ENCODE peak calls at places on chromosomes 12 and 14, in four cellular contexts. Q is K562, Z is HepG2, D is GM12878. H is an unnamed sample.

GRCh38 chr12:6533653-6534157 is 612 bp upstream of the GAPDH start:
- DNase-seq in Z (peak), Q (peak), D (no peak), H (peak)

GRCh38 chr12:10179871-10180270 is 1.0 kb downstream of the TMEM52B start:
- DNase-seq in Z (no peak), D (no peak), Q (no peak), H (no peak)

GRCh38 chr12:32755051-32755653 is 545 bp downstream of the YARS2 start:
- DNase-seq in Q (peak), Z (peak), D (peak), H (peak)

GRCh38 chr12:80195737-80196136 is 96.4 kb downstream of the OTOGL start:
- DNase-seq in Z (no peak), Q (no peak), D (no peak), H (no peak)

GRCh38 chr12:66144796-66145754 is 14.5 kb upstream of the LLPH start:
- DNase-seq in D (no peak), Q (no peak), Z (peak), H (peak)

GRCh38 chr12:122908915-122909314 is 13.0 kb upstream of the VPS37B start:
- DNase-seq in Q (no peak), Z (no peak), D (no peak), H (no peak)

GRCh38 chr14:76964695-76965094 is 63.8 kb downstream of the IRF2BPL start:
- DNase-seq in Q (no peak), Z (no peak), D (no peak), H (no peak)

GRCh38 chr14:95389471-95390011 is 69.8 kb upstream of the CLMN start:
- DNase-seq in Z (no peak), Q (no peak), D (no peak), H (no peak)

GRCh38 chr12:11881835-11882234 is 188.9 kb upstream of the BCL2L14 start:
- DNase-seq in Q (no peak), Z (peak), D (no peak), H (no peak)

GRCh38 chr12:2054091-2055018 is 1.6 kb downstream of the CACNA1C start:
- DNase-seq in Q (no peak), D (no peak), Z (no peak), H (no peak)

GRCh38 chr14:75401356-75401755 is 26.5 kb upstream of the JDP2 start:
- DNase-seq in Z (no peak), Q (no peak), D (no peak), H (no peak)

GRCh38 chr12:80702889-80703605 is 4.4 kb upstream of the MYF6 start:
- DNase-seq in Q (no peak), Z (peak), D (peak), H (no peak)

GRCh38 chr12:45214739-45215418 is 1.0 kb upstream of the ANO6 start:
- DNase-seq in Q (no peak), Z (no peak), D (no peak), H (no peak)

GRCh38 chr12:116370004-116370404 is 92.5 kb upstream of the MED13L start:
- DNase-seq in Q (no peak), Z (no peak), D (no peak), H (no peak)

GRCh38 chr14:41606249-41607118 is at the start of gene LRFN5:
- DNase-seq in Z (no peak), D (no peak), Q (peak), H (peak)

GRCh38 chr14:102544745-102545460 is 35.3 kb upstream of the ANKRD9 start:
- DNase-seq in Q (no peak), Z (peak), D (no peak), H (no peak)

GRCh38 chr12:118591-118990 is 52.0 kb downstream of the IQSEC3 start:
- DNase-seq in D (no peak), Q (no peak), Z (no peak), H (no peak)

GRCh38 chr12:29187756-29188155 is 38.7 kb downstream of the FAR2 start:
- DNase-seq in Z (no peak), Q (no peak), D (no peak), H (no peak)

GRCh38 chr14:100584056-100585031 is 2.9 kb downstream of the BEGAIN start:
- DNase-seq in Z (no peak), Q (peak), D (no peak), H (no peak)

GRCh38 chr12:131112016-131112415 is 158.3 kb downstream of the ADGRD1 start:
- DNase-seq in Z (no peak), Q (no peak), D (no peak), H (no peak)

DNA sequence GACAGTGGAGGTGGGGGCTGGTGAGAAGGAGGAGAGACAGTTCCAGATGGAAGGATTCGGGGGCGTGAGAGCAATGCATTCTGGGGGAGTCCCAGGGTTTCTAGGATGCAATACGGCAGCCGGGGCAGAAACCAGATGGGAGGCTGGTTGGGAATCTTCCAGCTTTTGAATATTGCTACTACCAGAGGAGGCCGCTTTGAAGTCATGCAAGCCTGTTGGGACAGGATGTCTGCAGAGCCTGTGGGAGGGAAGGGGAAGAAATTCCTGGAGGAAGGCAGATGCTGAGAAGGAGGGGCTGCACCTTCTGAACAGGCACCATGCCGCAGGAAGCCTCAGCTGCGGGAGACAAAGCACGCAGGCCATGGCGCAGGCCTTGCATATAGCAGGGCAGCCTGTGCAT is 105.4 kb downstream of the APAF1 start:
- DNase-seq in D (no peak), Z (no peak), Q (no peak), H (no peak)
- TF ChIP-seq BHLHE40 in D (no peak), Z (no peak), Q (no peak), H (no peak)

DNA sequence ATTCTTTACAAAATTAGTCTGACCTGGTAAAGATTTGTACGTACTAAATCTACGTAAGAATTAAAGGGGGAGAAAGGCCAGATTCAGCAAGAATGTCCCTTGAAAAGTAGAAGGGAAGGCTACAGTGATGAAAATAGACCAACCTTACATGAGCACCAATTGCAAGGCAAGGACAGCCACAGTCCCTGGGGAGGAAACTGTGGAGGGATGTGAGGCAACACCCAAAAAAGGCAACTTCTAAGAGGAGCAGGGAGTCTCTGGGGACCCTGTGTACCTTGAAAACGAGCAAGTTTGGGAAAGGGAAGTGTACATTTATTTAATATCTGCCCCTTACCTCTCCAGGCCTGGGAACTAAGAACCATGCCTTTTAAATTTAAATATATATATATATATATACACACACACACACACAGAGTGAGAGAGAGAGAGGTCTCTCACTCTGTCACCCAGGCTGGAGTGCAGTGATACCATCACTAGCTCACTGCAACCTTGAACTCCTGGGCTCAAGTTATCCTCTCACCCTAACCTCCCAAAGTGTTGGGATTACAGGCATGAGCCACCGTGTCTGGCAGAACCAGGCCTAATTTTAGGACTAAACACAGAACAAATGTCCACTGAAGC is 56.4 kb downstream of the TMCC3 start:
- DNase-seq in Z (no peak), Q (no peak), D (peak), H (no peak)
- TF ChIP-seq FOXM1 in Z (no peak), Q (no peak), D (no peak), H (no peak)

GRCh38 chr14:71022015-71022919 is 115.0 kb downstream of the PCNX1 start:
- DNase-seq in Q (no peak), D (no peak), Z (no peak), H (no peak)

GRCh38 chr14:71022939-71023338 is 115.7 kb downstream of the PCNX1 start:
- DNase-seq in Z (no peak), D (peak), Q (no peak), H (no peak)

GRCh38 chr14:71021347-71022014 is 114.2 kb downstream of the PCNX1 start:
- DNase-seq in D (no peak), Q (no peak), Z (no peak), H (no peak)
- TF ChIP-seq BHLHE40 in D (no peak), Q (no peak), Z (no peak), H (no peak)

GRCh38 chr14:92690171-92691011 is 58.0 kb downstream of the LGMN start:
- DNase-seq in D (no peak), Z (peak), Q (no peak), H (peak)
- TF ChIP-seq FOXM1 in D (no peak), Z (no peak), Q (no peak), H (no peak)

DNA sequence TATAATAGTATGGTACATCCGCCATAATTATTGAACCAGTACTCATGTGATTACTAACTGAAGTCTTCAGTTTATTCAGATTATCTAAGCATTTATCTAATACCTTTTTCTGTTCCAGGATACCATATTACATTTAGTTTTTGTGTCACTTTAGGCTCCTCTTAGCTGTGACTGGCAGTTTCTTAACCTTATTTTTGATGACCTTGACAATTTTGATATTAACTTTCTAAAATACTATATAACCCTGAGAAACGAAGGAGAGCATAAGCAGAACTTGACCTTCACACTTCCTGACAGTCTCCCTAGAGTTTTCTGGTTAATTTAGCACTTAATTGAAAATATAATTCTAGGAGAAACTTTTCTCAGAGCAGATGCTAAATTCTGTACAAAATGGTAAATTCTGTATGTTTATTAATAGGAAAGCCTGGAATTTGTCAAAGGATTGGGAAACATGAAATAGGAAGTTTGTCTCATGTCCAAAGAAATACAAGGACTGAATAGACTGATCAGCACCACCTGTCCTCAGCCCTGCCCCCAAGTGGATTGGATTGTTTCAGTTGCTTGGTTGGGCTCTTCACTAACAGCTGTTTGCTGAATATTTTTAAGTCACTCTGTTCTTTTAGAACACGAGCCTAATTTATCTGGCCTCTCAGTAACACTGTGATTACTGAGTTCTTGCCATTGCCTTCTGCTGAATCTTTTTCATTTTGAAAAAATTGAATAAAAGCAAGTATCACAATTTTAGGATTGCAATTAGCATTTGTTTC is 6.0 kb downstream of the BICDL1 start:
- DNase-seq in D (no peak), Q (no peak), Z (no peak), H (no peak)
- TF ChIP-seq BHLHE40 in D (no peak), Q (no peak), Z (no peak), H (no peak)

DNA sequence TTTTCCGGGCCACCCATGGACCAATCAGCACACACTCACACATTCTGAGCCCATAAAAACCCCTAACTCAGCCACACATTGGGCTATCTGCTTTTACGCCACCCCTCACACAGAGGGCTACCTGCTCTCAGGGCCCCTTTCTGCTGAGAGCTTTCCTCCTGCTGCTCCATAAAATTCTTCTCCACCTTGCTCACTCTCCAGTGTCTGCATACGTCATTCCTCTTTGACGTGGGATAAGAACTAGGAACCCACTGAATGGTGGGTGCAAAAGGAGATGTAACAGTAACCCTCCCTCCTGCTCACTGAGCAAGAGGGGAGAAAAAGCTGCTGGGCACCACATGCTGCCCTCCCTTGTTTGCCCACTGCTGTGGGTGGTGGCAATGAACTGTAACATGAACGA is 596.7 kb upstream of the TMEM132C start:
- DNase-seq in Q (no peak), Z (no peak), D (no peak), H (no peak)
- TF ChIP-seq FOXM1 in Q (no peak), Z (no peak), D (no peak), H (no peak)